ENCODE peak calls at places on chromosomes 16 and 17, in seven cellular contexts. One of them, this sample, is unnamed.

GRCh38 chr17:9940826-9941225 is 35.8 kb upstream of the RCVRN start:
- DNase-seq in activated T-helper 1 cell treated with anti-CD3 and anti-CD28 coated beads, Interleukin-12 subunit alpha, Interleukin-12 subunit beta, Interleukin-2, Interleukin-4 antibody, amounts not matched to agents 30 ng/mL and 10 ng/mL and 1 ng/mL, durations not matched to agents 14 hours and 24 hours and 36 hours: no peak
- DNase-seq in SHP77: no peak
- DNase-seq in naive thymus-derived CD8-positive, alpha-beta T cell: no peak
- DNase-seq in stimulated activated CD4-positive, alpha-beta T cell treated with anti-CD3 and anti-CD28 coated beads, Interleukin-4, amount 100 ng/mL, for 1 hour: no peak
- DNase-seq in heart left ventricle: peak
- DNase-seq in activated CD4-positive, alpha-beta T cell treated with anti-CD3 and anti-CD28 coated beads, Interleukin-2, amount 50 U/mL, for 4 hours: no peak
- DNase-seq in this sample: no peak

GRCh38 chr17:63702223-63702577 is 2.3 kb upstream of the LIMD2 start:
- DNase-seq in activated T-helper 1 cell treated with anti-CD3 and anti-CD28 coated beads, Interleukin-12 subunit alpha, Interleukin-12 subunit beta, Interleukin-2, Interleukin-4 antibody, amounts not matched to agents 30 ng/mL and 10 ng/mL and 1 ng/mL, durations not matched to agents 14 hours and 24 hours and 36 hours: peak
- DNase-seq in SHP77: no peak
- DNase-seq in naive thymus-derived CD8-positive, alpha-beta T cell: peak
- DNase-seq in stimulated activated CD4-positive, alpha-beta T cell treated with anti-CD3 and anti-CD28 coated beads, Interleukin-4, amount 100 ng/mL, for 1 hour: peak
- DNase-seq in heart left ventricle: no peak
- DNase-seq in activated CD4-positive, alpha-beta T cell treated with anti-CD3 and anti-CD28 coated beads, Interleukin-2, amount 50 U/mL, for 4 hours: peak
- DNase-seq in this sample: no peak

GRCh38 chr17:77565166-77565565 is 393.3 kb upstream of the TNRC6C start:
- DNase-seq in activated T-helper 1 cell treated with anti-CD3 and anti-CD28 coated beads, Interleukin-12 subunit alpha, Interleukin-12 subunit beta, Interleukin-2, Interleukin-4 antibody, amounts not matched to agents 30 ng/mL and 10 ng/mL and 1 ng/mL, durations not matched to agents 14 hours and 24 hours and 36 hours: no peak
- DNase-seq in SHP77: no peak
- DNase-seq in naive thymus-derived CD8-positive, alpha-beta T cell: no peak
- DNase-seq in stimulated activated CD4-positive, alpha-beta T cell treated with anti-CD3 and anti-CD28 coated beads, Interleukin-4, amount 100 ng/mL, for 1 hour: no peak
- DNase-seq in heart left ventricle: no peak
- DNase-seq in activated CD4-positive, alpha-beta T cell treated with anti-CD3 and anti-CD28 coated beads, Interleukin-2, amount 50 U/mL, for 4 hours: no peak
- DNase-seq in this sample: no peak

GRCh38 chr16:17143546-17144419 is 327.0 kb downstream of the XYLT1 start:
- DNase-seq in activated T-helper 1 cell treated with anti-CD3 and anti-CD28 coated beads, Interleukin-12 subunit alpha, Interleukin-12 subunit beta, Interleukin-2, Interleukin-4 antibody, amounts not matched to agents 30 ng/mL and 10 ng/mL and 1 ng/mL, durations not matched to agents 14 hours and 24 hours and 36 hours: no peak
- DNase-seq in SHP77: no peak
- DNase-seq in naive thymus-derived CD8-positive, alpha-beta T cell: no peak
- DNase-seq in stimulated activated CD4-positive, alpha-beta T cell treated with anti-CD3 and anti-CD28 coated beads, Interleukin-4, amount 100 ng/mL, for 1 hour: no peak
- DNase-seq in heart left ventricle: no peak
- DNase-seq in activated CD4-positive, alpha-beta T cell treated with anti-CD3 and anti-CD28 coated beads, Interleukin-2, amount 50 U/mL, for 4 hours: no peak
- DNase-seq in this sample: no peak

GRCh38 chr16:166375-167116 is 768 bp downstream of the HBM start:
- DNase-seq in activated T-helper 1 cell treated with anti-CD3 and anti-CD28 coated beads, Interleukin-12 subunit alpha, Interleukin-12 subunit beta, Interleukin-2, Interleukin-4 antibody, amounts not matched to agents 30 ng/mL and 10 ng/mL and 1 ng/mL, durations not matched to agents 14 hours and 24 hours and 36 hours: no peak
- DNase-seq in SHP77: no peak
- DNase-seq in naive thymus-derived CD8-positive, alpha-beta T cell: no peak
- DNase-seq in stimulated activated CD4-positive, alpha-beta T cell treated with anti-CD3 and anti-CD28 coated beads, Interleukin-4, amount 100 ng/mL, for 1 hour: peak
- DNase-seq in heart left ventricle: no peak
- DNase-seq in activated CD4-positive, alpha-beta T cell treated with anti-CD3 and anti-CD28 coated beads, Interleukin-2, amount 50 U/mL, for 4 hours: no peak
- DNase-seq in this sample: no peak

GRCh38 chr17:19391432-19391831 is 4.4 kb upstream of the MFAP4 start:
- DNase-seq in activated T-helper 1 cell treated with anti-CD3 and anti-CD28 coated beads, Interleukin-12 subunit alpha, Interleukin-12 subunit beta, Interleukin-2, Interleukin-4 antibody, amounts not matched to agents 30 ng/mL and 10 ng/mL and 1 ng/mL, durations not matched to agents 14 hours and 24 hours and 36 hours: no peak
- DNase-seq in SHP77: no peak
- DNase-seq in naive thymus-derived CD8-positive, alpha-beta T cell: no peak
- DNase-seq in stimulated activated CD4-positive, alpha-beta T cell treated with anti-CD3 and anti-CD28 coated beads, Interleukin-4, amount 100 ng/mL, for 1 hour: no peak
- DNase-seq in heart left ventricle: peak
- DNase-seq in activated CD4-positive, alpha-beta T cell treated with anti-CD3 and anti-CD28 coated beads, Interleukin-2, amount 50 U/mL, for 4 hours: no peak
- DNase-seq in this sample: no peak

GRCh38 chr16:60463986-60464385 is 1572.3 kb downstream of the CDH8 start:
- DNase-seq in activated T-helper 1 cell treated with anti-CD3 and anti-CD28 coated beads, Interleukin-12 subunit alpha, Interleukin-12 subunit beta, Interleukin-2, Interleukin-4 antibody, amounts not matched to agents 30 ng/mL and 10 ng/mL and 1 ng/mL, durations not matched to agents 14 hours and 24 hours and 36 hours: no peak
- DNase-seq in SHP77: no peak
- DNase-seq in naive thymus-derived CD8-positive, alpha-beta T cell: no peak
- DNase-seq in stimulated activated CD4-positive, alpha-beta T cell treated with anti-CD3 and anti-CD28 coated beads, Interleukin-4, amount 100 ng/mL, for 1 hour: no peak
- DNase-seq in heart left ventricle: no peak
- DNase-seq in activated CD4-positive, alpha-beta T cell treated with anti-CD3 and anti-CD28 coated beads, Interleukin-2, amount 50 U/mL, for 4 hours: no peak
- DNase-seq in this sample: no peak

GRCh38 chr16:68901910-68902309 is 58.6 kb downstream of the TANGO6 start:
- DNase-seq in activated T-helper 1 cell treated with anti-CD3 and anti-CD28 coated beads, Interleukin-12 subunit alpha, Interleukin-12 subunit beta, Interleukin-2, Interleukin-4 antibody, amounts not matched to agents 30 ng/mL and 10 ng/mL and 1 ng/mL, durations not matched to agents 14 hours and 24 hours and 36 hours: no peak
- DNase-seq in SHP77: no peak
- DNase-seq in naive thymus-derived CD8-positive, alpha-beta T cell: no peak
- DNase-seq in stimulated activated CD4-positive, alpha-beta T cell treated with anti-CD3 and anti-CD28 coated beads, Interleukin-4, amount 100 ng/mL, for 1 hour: no peak
- DNase-seq in heart left ventricle: no peak
- DNase-seq in activated CD4-positive, alpha-beta T cell treated with anti-CD3 and anti-CD28 coated beads, Interleukin-2, amount 50 U/mL, for 4 hours: no peak
- DNase-seq in this sample: no peak

GRCh38 chr16:9139965-9140364 is 48.5 kb downstream of the HAPSTR1 start:
- DNase-seq in activated T-helper 1 cell treated with anti-CD3 and anti-CD28 coated beads, Interleukin-12 subunit alpha, Interleukin-12 subunit beta, Interleukin-2, Interleukin-4 antibody, amounts not matched to agents 30 ng/mL and 10 ng/mL and 1 ng/mL, durations not matched to agents 14 hours and 24 hours and 36 hours: no peak
- DNase-seq in SHP77: peak
- DNase-seq in naive thymus-derived CD8-positive, alpha-beta T cell: no peak
- DNase-seq in stimulated activated CD4-positive, alpha-beta T cell treated with anti-CD3 and anti-CD28 coated beads, Interleukin-4, amount 100 ng/mL, for 1 hour: no peak
- DNase-seq in heart left ventricle: no peak
- DNase-seq in activated CD4-positive, alpha-beta T cell treated with anti-CD3 and anti-CD28 coated beads, Interleukin-2, amount 50 U/mL, for 4 hours: no peak
- DNase-seq in this sample: no peak

GRCh38 chr17:38745545-38745944 is 2.6 kb downstream of the PCGF2 start:
- DNase-seq in activated T-helper 1 cell treated with anti-CD3 and anti-CD28 coated beads, Interleukin-12 subunit alpha, Interleukin-12 subunit beta, Interleukin-2, Interleukin-4 antibody, amounts not matched to agents 30 ng/mL and 10 ng/mL and 1 ng/mL, durations not matched to agents 14 hours and 24 hours and 36 hours: no peak
- DNase-seq in SHP77: peak
- DNase-seq in naive thymus-derived CD8-positive, alpha-beta T cell: no peak
- DNase-seq in stimulated activated CD4-positive, alpha-beta T cell treated with anti-CD3 and anti-CD28 coated beads, Interleukin-4, amount 100 ng/mL, for 1 hour: no peak
- DNase-seq in heart left ventricle: no peak
- DNase-seq in activated CD4-positive, alpha-beta T cell treated with anti-CD3 and anti-CD28 coated beads, Interleukin-2, amount 50 U/mL, for 4 hours: no peak
- DNase-seq in this sample: no peak

GRCh38 chr17:43846963-43847369 is at the start of gene CD300LG:
- DNase-seq in activated T-helper 1 cell treated with anti-CD3 and anti-CD28 coated beads, Interleukin-12 subunit alpha, Interleukin-12 subunit beta, Interleukin-2, Interleukin-4 antibody, amounts not matched to agents 30 ng/mL and 10 ng/mL and 1 ng/mL, durations not matched to agents 14 hours and 24 hours and 36 hours: no peak
- DNase-seq in SHP77: no peak
- DNase-seq in naive thymus-derived CD8-positive, alpha-beta T cell: no peak
- DNase-seq in stimulated activated CD4-positive, alpha-beta T cell treated with anti-CD3 and anti-CD28 coated beads, Interleukin-4, amount 100 ng/mL, for 1 hour: no peak
- DNase-seq in heart left ventricle: no peak
- DNase-seq in activated CD4-positive, alpha-beta T cell treated with anti-CD3 and anti-CD28 coated beads, Interleukin-2, amount 50 U/mL, for 4 hours: no peak
- DNase-seq in this sample: no peak

GRCh38 chr17:35245196-35245486 is 2.3 kb downstream of the SLFN5 start:
- DNase-seq in activated T-helper 1 cell treated with anti-CD3 and anti-CD28 coated beads, Interleukin-12 subunit alpha, Interleukin-12 subunit beta, Interleukin-2, Interleukin-4 antibody, amounts not matched to agents 30 ng/mL and 10 ng/mL and 1 ng/mL, durations not matched to agents 14 hours and 24 hours and 36 hours: no peak
- DNase-seq in SHP77: no peak
- DNase-seq in naive thymus-derived CD8-positive, alpha-beta T cell: no peak
- DNase-seq in stimulated activated CD4-positive, alpha-beta T cell treated with anti-CD3 and anti-CD28 coated beads, Interleukin-4, amount 100 ng/mL, for 1 hour: no peak
- DNase-seq in heart left ventricle: no peak
- DNase-seq in activated CD4-positive, alpha-beta T cell treated with anti-CD3 and anti-CD28 coated beads, Interleukin-2, amount 50 U/mL, for 4 hours: no peak
- DNase-seq in this sample: no peak

GRCh38 chr16:51155901-51156810 is 5.1 kb upstream of the SALL1 start:
- DNase-seq in activated T-helper 1 cell treated with anti-CD3 and anti-CD28 coated beads, Interleukin-12 subunit alpha, Interleukin-12 subunit beta, Interleukin-2, Interleukin-4 antibody, amounts not matched to agents 30 ng/mL and 10 ng/mL and 1 ng/mL, durations not matched to agents 14 hours and 24 hours and 36 hours: no peak
- DNase-seq in SHP77: no peak
- DNase-seq in naive thymus-derived CD8-positive, alpha-beta T cell: no peak
- DNase-seq in stimulated activated CD4-positive, alpha-beta T cell treated with anti-CD3 and anti-CD28 coated beads, Interleukin-4, amount 100 ng/mL, for 1 hour: no peak
- DNase-seq in heart left ventricle: no peak
- DNase-seq in activated CD4-positive, alpha-beta T cell treated with anti-CD3 and anti-CD28 coated beads, Interleukin-2, amount 50 U/mL, for 4 hours: no peak
- DNase-seq in this sample: no peak

GRCh38 chr17:9564104-9564503 is 11.5 kb downstream of the STX8 start:
- DNase-seq in activated T-helper 1 cell treated with anti-CD3 and anti-CD28 coated beads, Interleukin-12 subunit alpha, Interleukin-12 subunit beta, Interleukin-2, Interleukin-4 antibody, amounts not matched to agents 30 ng/mL and 10 ng/mL and 1 ng/mL, durations not matched to agents 14 hours and 24 hours and 36 hours: no peak
- DNase-seq in SHP77: no peak
- DNase-seq in naive thymus-derived CD8-positive, alpha-beta T cell: no peak
- DNase-seq in stimulated activated CD4-positive, alpha-beta T cell treated with anti-CD3 and anti-CD28 coated beads, Interleukin-4, amount 100 ng/mL, for 1 hour: no peak
- DNase-seq in heart left ventricle: no peak
- DNase-seq in activated CD4-positive, alpha-beta T cell treated with anti-CD3 and anti-CD28 coated beads, Interleukin-2, amount 50 U/mL, for 4 hours: no peak
- DNase-seq in this sample: no peak

GRCh38 chr16:2692948-2693651 is 10.8 kb downstream of the KCTD5 start:
- DNase-seq in activated T-helper 1 cell treated with anti-CD3 and anti-CD28 coated beads, Interleukin-12 subunit alpha, Interleukin-12 subunit beta, Interleukin-2, Interleukin-4 antibody, amounts not matched to agents 30 ng/mL and 10 ng/mL and 1 ng/mL, durations not matched to agents 14 hours and 24 hours and 36 hours: no peak
- DNase-seq in SHP77: no peak
- DNase-seq in naive thymus-derived CD8-positive, alpha-beta T cell: no peak
- DNase-seq in stimulated activated CD4-positive, alpha-beta T cell treated with anti-CD3 and anti-CD28 coated beads, Interleukin-4, amount 100 ng/mL, for 1 hour: no peak
- DNase-seq in heart left ventricle: no peak
- DNase-seq in activated CD4-positive, alpha-beta T cell treated with anti-CD3 and anti-CD28 coated beads, Interleukin-2, amount 50 U/mL, for 4 hours: no peak
- DNase-seq in this sample: no peak

GRCh38 chr16:85238233-85238647 is 126.0 kb upstream of the CIBAR2 start:
- DNase-seq in activated T-helper 1 cell treated with anti-CD3 and anti-CD28 coated beads, Interleukin-12 subunit alpha, Interleukin-12 subunit beta, Interleukin-2, Interleukin-4 antibody, amounts not matched to agents 30 ng/mL and 10 ng/mL and 1 ng/mL, durations not matched to agents 14 hours and 24 hours and 36 hours: no peak
- DNase-seq in SHP77: no peak
- DNase-seq in naive thymus-derived CD8-positive, alpha-beta T cell: no peak
- DNase-seq in stimulated activated CD4-positive, alpha-beta T cell treated with anti-CD3 and anti-CD28 coated beads, Interleukin-4, amount 100 ng/mL, for 1 hour: no peak
- DNase-seq in heart left ventricle: no peak
- DNase-seq in activated CD4-positive, alpha-beta T cell treated with anti-CD3 and anti-CD28 coated beads, Interleukin-2, amount 50 U/mL, for 4 hours: no peak
- DNase-seq in this sample: no peak